ENCODE peak calls at places on chromosomes 16 and 17, in six cellular contexts. L is right cardiac atrium; H is choroid plexus epithelial cell; F is CD4-positive, alpha-beta memory T cell; V is brain microvascular endothelial cell; W is tibial nerve. U is an unnamed sample.

GRCh38 chr17:6467567-6467966 is 23.3 kb downstream of the PIMREG start:
- DNase-seq in L (no peak), H (no peak), F (no peak), V (no peak), W (no peak), U (no peak)

GRCh38 chr17:38797091-38797490 is 2.3 kb downstream of the PIP4K2B start:
- DNase-seq in L (no peak), H (peak), F (no peak), V (peak), W (no peak), U (no peak)

GRCh38 chr17:72624652-72625051 is 467.8 kb downstream of the SLC39A11 start:
- DNase-seq in L (no peak), H (peak), F (no peak), V (no peak), W (no peak), U (no peak)

GRCh38 chr16:77844801-77845200 is 56.4 kb downstream of the VAT1L start:
- DNase-seq in L (no peak), H (no peak), F (no peak), V (no peak), W (no peak), U (no peak)

GRCh38 chr16:70768205-70768580 is 32.8 kb downstream of the VAC14 start:
- DNase-seq in L (no peak), H (no peak), F (no peak), V (no peak), W (no peak), U (no peak)

GRCh38 chr16:84144301-84144858 is 597 bp downstream of the HSDL1 start:
- DNase-seq in L (no peak), H (peak), F (peak), V (no peak), W (no peak), U (no peak)

GRCh38 chr17:65514541-65514940 is 46.9 kb downstream of the AXIN2 start:
- DNase-seq in L (no peak), H (no peak), F (no peak), V (no peak), W (no peak), U (no peak)

GRCh38 chr17:40264458-40265185 is 23.1 kb upstream of the CDC6 start:
- DNase-seq in L (no peak), H (no peak), F (no peak), V (no peak), W (no peak), U (no peak)

GRCh38 chr16:89599451-89599858 is 14.0 kb upstream of the DPEP1 start:
- DNase-seq in L (no peak), H (no peak), F (no peak), V (no peak), W (no peak), U (no peak)

GRCh38 chr16:56478228-56479049 is 27.1 kb downstream of the OGFOD1 start:
- DNase-seq in L (no peak), H (peak), F (no peak), V (no peak), W (no peak), U (no peak)

GRCh38 chr17:559699-560378 is 154.8 kb downstream of the VPS53 start:
- DNase-seq in L (peak), H (peak), F (no peak), V (peak), W (no peak), U (no peak)

GRCh38 chr16:19884611-19885455 is at the start of gene GPRC5B:
- DNase-seq in L (peak), H (peak), F (peak), V (no peak), W (no peak), U (no peak)

GRCh38 chr17:40864661-40865380 is 2.2 kb downstream of the KRT12 start:
- DNase-seq in L (no peak), H (peak), F (no peak), V (no peak), W (no peak), U (no peak)

GRCh38 chr17:74305865-74306654 is 20.0 kb upstream of the KIF19 start:
- DNase-seq in L (no peak), H (no peak), F (no peak), V (no peak), W (no peak), U (no peak)

GRCh38 chr17:8841844-8842243 is 25.6 kb downstream of the PIK3R6 start:
- DNase-seq in L (no peak), H (no peak), F (no peak), V (no peak), W (no peak), U (no peak)

GRCh38 chr16:27321013-27321960 is 7.5 kb downstream of the IL4R start:
- DNase-seq in L (no peak), H (peak), F (no peak), V (no peak), W (no peak), U (no peak)

GRCh38 chr17:75344664-75345063 is 55.4 kb upstream of the SLC25A19 start:
- DNase-seq in L (no peak), H (no peak), F (peak), V (no peak), W (no peak), U (peak)

GRCh38 chr16:70678121-70678897 is 7.5 kb downstream of the MTSS2 start:
- DNase-seq in L (peak), H (no peak), F (no peak), V (no peak), W (no peak), U (no peak)

GRCh38 chr16:84738255-84739038 is 38.6 kb downstream of the USP10 start:
- DNase-seq in L (peak), H (peak), F (peak), V (peak), W (peak), U (peak)

GRCh38 chr16:77298638-77299360 is 99.6 kb downstream of the SYCE1L start:
- DNase-seq in L (peak), H (peak), F (no peak), V (peak), W (no peak), U (no peak)

GRCh38 chr16:61813339-61813738 is 222.9 kb downstream of the CDH8 start:
- DNase-seq in L (no peak), H (no peak), F (peak), V (no peak), W (no peak), U (no peak)

GRCh38 chr17:83151442-83152220 is 72.2 kb downstream of the METRNL start:
- DNase-seq in L (no peak), H (peak), F (no peak), V (peak), W (no peak), U (no peak)

GRCh38 chr17:81101614-81102306 is 63.5 kb upstream of the PVALEF start:
- DNase-seq in L (peak), H (peak), F (peak), V (peak), W (peak), U (peak)

GRCh38 chr17:6387858-6388257 is 47.1 kb downstream of the AIPL1 start:
- DNase-seq in L (no peak), H (no peak), F (no peak), V (no peak), W (no peak), U (no peak)

GRCh38 chr17:79299349-79299748 is 224.7 kb downstream of the ENGASE start:
- DNase-seq in L (no peak), H (no peak), F (no peak), V (no peak), W (no peak), U (no peak)

GRCh38 chr17:50027639-50028206 is 28.2 kb upstream of the ITGA3 start:
- DNase-seq in L (peak), H (peak), F (no peak), V (peak), W (no peak), U (no peak)

GRCh38 chr17:64978138-64978537 is 58.9 kb upstream of the LRRC37A3 start:
- DNase-seq in L (no peak), H (no peak), F (no peak), V (no peak), W (no peak), U (no peak)

GRCh38 chr17:75073618-75074047 is 14.1 kb upstream of the SLC16A5 start:
- DNase-seq in L (no peak), H (no peak), F (no peak), V (no peak), W (no peak), U (no peak)

GRCh38 chr17:11144358-11145233 is 96.4 kb upstream of the SHISA6 start:
- DNase-seq in L (peak), H (peak), F (no peak), V (no peak), W (no peak), U (peak)

GRCh38 chr17:14080847-14081251 is 11.5 kb downstream of the COX10 start:
- DNase-seq in L (no peak), H (peak), F (no peak), V (no peak), W (no peak), U (no peak)

GRCh38 chr16:13134843-13135242 is 233.4 kb downstream of the SHISA9 start:
- DNase-seq in L (no peak), H (no peak), F (no peak), V (no peak), W (no peak), U (peak)

GRCh38 chr17:81173761-81174160 is 7.7 kb upstream of the AATK start:
- DNase-seq in L (no peak), H (no peak), F (no peak), V (no peak), W (no peak), U (no peak)

GRCh38 chr16:6725634-6726331 is 606.9 kb upstream of the RBFOX1 start:
- DNase-seq in L (no peak), H (no peak), F (no peak), V (no peak), W (no peak), U (no peak)

GRCh38 chr16:57858635-57859034 is 56.3 kb upstream of the KIFC3 start:
- DNase-seq in L (no peak), H (no peak), F (no peak), V (no peak), W (no peak), U (no peak)

GRCh38 chr16:57852189-57852588 is 49.9 kb upstream of the KIFC3 start:
- DNase-seq in L (no peak), H (no peak), F (no peak), V (no peak), W (no peak), U (no peak)

GRCh38 chr16:57859331-57859730 is 57.0 kb upstream of the KIFC3 start:
- DNase-seq in L (no peak), H (peak), F (no peak), V (peak), W (no peak), U (peak)

DNA sequence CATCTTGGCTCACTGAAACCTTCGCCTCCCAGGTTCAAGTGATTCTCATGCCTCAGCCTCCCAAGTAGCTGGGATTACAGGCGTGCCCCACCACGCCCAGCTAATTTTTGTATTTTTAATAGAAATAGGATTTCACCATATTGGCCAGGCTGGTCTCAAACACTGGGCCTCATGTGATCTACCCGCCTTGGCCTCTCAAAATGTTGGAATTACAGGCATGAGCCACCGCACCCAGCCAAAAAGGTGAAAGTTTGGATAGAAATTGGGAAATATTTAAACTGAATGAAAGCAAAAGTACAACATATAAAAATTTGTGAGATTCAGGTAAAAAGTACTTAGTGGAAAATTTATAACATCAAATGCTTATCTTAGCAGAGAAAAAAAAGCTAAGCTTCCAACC is 52.9 kb upstream of the KIFC3 start:
- DNase-seq in L (no peak), H (no peak), F (no peak), V (no peak), W (no peak), U (no peak)
- H3K4me3 ChIP-seq in L (no peak), H (no peak), F (no peak), V (no peak), W (no peak), U (no peak)

DNA sequence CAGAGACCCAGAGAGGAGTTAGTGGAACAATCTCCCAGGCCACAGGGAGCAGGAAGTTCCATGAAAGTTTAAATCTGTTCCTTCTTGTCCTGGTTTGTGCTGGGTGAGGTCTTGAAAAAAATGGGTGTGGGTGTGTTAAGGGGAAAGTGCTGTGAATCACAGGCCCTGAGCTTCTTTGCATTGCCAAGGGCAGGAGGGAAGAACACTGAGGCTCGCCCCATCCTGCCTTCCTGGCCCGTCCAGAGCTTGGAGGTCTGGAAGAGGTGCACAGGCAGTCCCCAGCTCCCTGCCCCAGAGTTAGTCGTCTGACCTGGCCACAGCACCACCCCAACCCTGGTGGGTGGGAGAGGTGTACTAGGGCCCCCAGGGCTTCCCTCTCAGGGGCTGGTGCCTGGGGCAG is 2.4 kb downstream of the ADORA2B start:
- DNase-seq in L (no peak), H (no peak), F (no peak), V (no peak), W (no peak), U (no peak)
- H3K4me3 ChIP-seq in L (no peak), H (no peak), F (no peak), V (peak), W (no peak), U (no peak)

GRCh38 chr16:86511317-86512161 is 1.2 kb downstream of the FOXF1 start:
- DNase-seq in L (no peak), H (peak), F (peak), V (no peak), W (no peak), U (no peak)
- H3K4me3 ChIP-seq in L (no peak), H (peak), F (no peak), V (no peak), W (peak), U (no peak)

GRCh38 chr17:33292184-33292980 is 713 bp downstream of the ASIC2 start:
- DNase-seq in L (no peak), H (peak), F (no peak), V (no peak), W (no peak), U (no peak)
- H3K4me3 ChIP-seq in L (peak), H (no peak), F (no peak), V (no peak), W (peak), U (no peak)

GRCh38 chr16:49283376-49284049 is 1.9 kb upstream of the CBLN1 start:
- DNase-seq in L (no peak), H (no peak), F (no peak), V (no peak), W (no peak), U (no peak)
- H3K4me3 ChIP-seq in L (no peak), H (no peak), F (no peak), V (no peak), W (no peak), U (no peak)